ENCODE peak calls at places on chromosomes 12 and 14, in seven cellular contexts. I, T, Y, O, B, M and Q are unnamed samples. For H3K4me1, the result is how much of the 10 kb centered on the place peaks cover.

GRCh38 chr14:89922549-89922907 is 32.0 kb downstream of the EFCAB11 start:
- DNase-seq in I (no peak), T (no peak), Y (no peak), O (no peak), B (no peak), M (no peak), Q (no peak)

GRCh38 chr12:91178139-91178561 is 4.5 kb downstream of the DCN start:
- DNase-seq in I (peak), T (no peak), Y (no peak), O (no peak), B (no peak), M (no peak), Q (no peak)

GRCh38 chr14:81169711-81170103 is 51.1 kb downstream of the GTF2A1 start:
- DNase-seq in I (peak), T (peak), Y (no peak), O (no peak), B (peak), M (peak), Q (no peak)

GRCh38 chr12:128815779-128816642 is 7.7 kb downstream of the SLC15A4 start:
- DNase-seq in I (no peak), T (no peak), Y (no peak), O (no peak), B (no peak), M (no peak), Q (no peak)

GRCh38 chr12:113633678-113634332 is 162.1 kb upstream of the LHX5 start:
- DNase-seq in I (no peak), T (no peak), Y (no peak), O (no peak), B (no peak), M (no peak), Q (no peak)

GRCh38 chr12:97267803-97268202 is 194.8 kb upstream of the RMST start:
- DNase-seq in I (no peak), T (no peak), Y (no peak), O (no peak), B (no peak), M (no peak), Q (no peak)

GRCh38 chr12:45369065-45369464 is 153.2 kb downstream of the ANO6 start:
- DNase-seq in I (no peak), T (no peak), Y (no peak), O (no peak), B (no peak), M (no peak), Q (no peak)

GRCh38 chr12:85489194-85489593 is 209.2 kb downstream of the ALX1 start:
- DNase-seq in I (no peak), T (no peak), Y (no peak), O (no peak), B (no peak), M (no peak), Q (no peak)

GRCh38 chr12:10249690-10250455 is 37.2 kb downstream of the GABARAPL1 start:
- DNase-seq in I (no peak), T (no peak), Y (no peak), O (no peak), B (no peak), M (no peak), Q (no peak)

GRCh38 chr12:115495300-115495699 is 782.2 kb downstream of the MED13L start:
- DNase-seq in I (no peak), T (no peak), Y (no peak), O (no peak), B (no peak), M (no peak), Q (no peak)

GRCh38 chr14:33617154-33617553 is 333.7 kb downstream of the EGLN3 start:
- DNase-seq in I (no peak), T (no peak), Y (no peak), O (no peak), B (no peak), M (no peak), Q (no peak)

GRCh38 chr14:33282811-33283210 is 344.1 kb downstream of the NPAS3 start:
- DNase-seq in I (no peak), T (no peak), Y (no peak), O (no peak), B (no peak), M (no peak), Q (no peak)

GRCh38 chr12:109873653-109874052 is 6.7 kb downstream of the GLTP start:
- DNase-seq in I (no peak), T (no peak), Y (no peak), O (no peak), B (no peak), M (no peak), Q (no peak)

GRCh38 chr14:104094709-104095425 is 9.4 kb downstream of the ASPG start:
- DNase-seq in I (peak), T (peak), Y (peak), O (no peak), B (peak), M (peak), Q (peak)

GRCh38 chr12:121026274-121027045 is 10.2 kb upstream of the C12orf43 start:
- DNase-seq in I (no peak), T (no peak), Y (no peak), O (no peak), B (no peak), M (peak), Q (no peak)

GRCh38 chr14:67251573-67252226 is 10.5 kb downstream of the PALS1 start:
- DNase-seq in I (no peak), T (no peak), Y (no peak), O (no peak), B (no peak), M (no peak), Q (no peak)

GRCh38 chr14:64591809-64592208 is 42.0 kb downstream of the PPP1R36 start:
- DNase-seq in I (no peak), T (no peak), Y (no peak), O (no peak), B (no peak), M (no peak), Q (no peak)

GRCh38 chr14:106691601-106692291 is 1165.4 kb downstream of the TMEM121 start:
- DNase-seq in I (peak), T (peak), Y (no peak), O (no peak), B (no peak), M (peak), Q (no peak)

GRCh38 chr14:21880918-21881317 is 207.3 kb upstream of the OR4E1 start:
- DNase-seq in I (no peak), T (no peak), Y (no peak), O (no peak), B (no peak), M (no peak), Q (no peak)

GRCh38 chr12:46259071-46259470 is 9.8 kb downstream of the SLC38A1 start:
- DNase-seq in I (no peak), T (no peak), Y (no peak), O (no peak), B (no peak), M (no peak), Q (no peak)

GRCh38 chr14:31419179-31420012 is 954 bp downstream of the HEATR5A start:
- DNase-seq in I (no peak), T (no peak), Y (no peak), O (no peak), B (no peak), M (no peak), Q (no peak)

GRCh38 chr12:80442426-80443222 is 1.4 kb upstream of the PTPRQ start:
- DNase-seq in I (no peak), T (no peak), Y (no peak), O (no peak), B (no peak), M (no peak), Q (no peak)

GRCh38 chr12:103353913-103354312 is 141.9 kb downstream of the C12orf42 start:
- DNase-seq in I (no peak), T (no peak), Y (no peak), O (no peak), B (no peak), M (no peak), Q (no peak)

GRCh38 chr14:101808894-101809670 is 47.6 kb downstream of the PPP2R5C start:
- DNase-seq in I (no peak), T (no peak), Y (no peak), O (no peak), B (no peak), M (no peak), Q (no peak)

GRCh38 chr14:101809671-101810514 is 48.4 kb downstream of the PPP2R5C start:
- DNase-seq in I (peak), T (peak), Y (peak), O (peak), B (peak), M (peak), Q (peak)

GRCh38 chr14:101810897-101811620 is 49.5 kb downstream of the PPP2R5C start:
- DNase-seq in I (no peak), T (no peak), Y (no peak), O (no peak), B (no peak), M (no peak), Q (no peak)

GRCh38 chr14:101812071-101812470 is 50.6 kb downstream of the PPP2R5C start:
- DNase-seq in I (no peak), T (no peak), Y (no peak), O (no peak), B (peak), M (no peak), Q (no peak)

DNA sequence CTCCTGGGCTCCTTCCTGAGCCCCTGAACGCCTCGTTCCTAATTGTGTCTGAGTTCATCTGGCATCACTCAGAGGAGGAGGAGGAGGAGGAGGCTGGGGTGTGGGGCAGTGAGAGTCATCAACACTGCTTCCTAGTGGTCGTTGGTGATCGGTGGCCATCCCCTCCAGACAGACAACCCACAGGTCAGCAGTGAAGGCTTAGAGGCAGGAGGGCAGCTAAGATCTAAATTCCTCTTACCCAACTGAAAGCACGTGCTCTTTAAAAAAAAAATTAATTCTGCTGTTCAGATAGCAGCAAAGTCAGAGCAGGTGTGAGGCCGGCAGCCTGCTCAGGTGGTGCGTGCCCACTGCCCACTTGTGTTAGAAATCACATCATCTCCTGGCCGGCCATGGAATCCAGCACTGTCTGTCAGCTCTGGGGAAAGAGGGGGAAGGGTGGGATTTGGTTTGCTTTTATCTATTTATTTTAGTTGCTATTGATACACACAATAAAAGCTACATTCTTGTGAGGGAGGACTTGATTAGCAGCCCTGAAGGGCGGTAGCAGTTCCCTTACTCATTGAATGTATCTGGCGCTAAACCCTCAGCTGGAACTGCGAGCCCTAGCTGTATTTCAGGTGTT is 46.6 kb downstream of the PPP2R5C start:
- DNase-seq in I (no peak), T (no peak), Y (peak), O (no peak), B (peak), M (no peak), Q (peak)
- H3K27ac ChIP-seq in I (no peak), T (peak), Y (no peak), O (no peak), B (peak), M (peak), Q (no peak)

GRCh38 chr12:6336859-6337744 is 4.8 kb downstream of the TNFRSF1A start:
- DNase-seq in I (peak), T (no peak), Y (no peak), O (no peak), B (no peak), M (no peak), Q (no peak)
- H3K4me1 ChIP-seq in I (under half), T (half or more), Y (half or more), O (half or more), B (under half), M (half or more), Q (under half)

GRCh38 chr12:27549801-27550652 is 26.0 kb downstream of the PPFIBP1 start:
- DNase-seq in I (peak), T (peak), Y (peak), O (peak), B (peak), M (peak), Q (no peak)
- H3K4me3 ChIP-seq in I (no peak), T (peak), Y (peak), O (peak), B (no peak), M (peak), Q (no peak)

GRCh38 chr14:100440207-100440631 is 117.1 kb downstream of the SLC25A47 start:
- DNase-seq in I (peak), T (peak), Y (peak), O (no peak), B (peak), M (peak), Q (peak)

GRCh38 chr14:100442473-100443260 is 119.5 kb downstream of the SLC25A47 start:
- DNase-seq in I (no peak), T (no peak), Y (no peak), O (no peak), B (no peak), M (no peak), Q (no peak)

GRCh38 chr14:100440758-100441203 is 117.6 kb downstream of the SLC25A47 start:
- DNase-seq in I (no peak), T (no peak), Y (no peak), O (no peak), B (no peak), M (no peak), Q (no peak)

GRCh38 chr14:100442036-100442435 is 118.9 kb downstream of the SLC25A47 start:
- DNase-seq in I (no peak), T (no peak), Y (no peak), O (no peak), B (no peak), M (no peak), Q (no peak)

GRCh38 chr14:100441271-100441947 is 118.3 kb downstream of the SLC25A47 start:
- DNase-seq in I (no peak), T (no peak), Y (no peak), O (no peak), B (no peak), M (no peak), Q (no peak)
- H3K27ac ChIP-seq in I (no peak), T (no peak), Y (peak), O (no peak), B (peak), M (peak), Q (no peak)

GRCh38 chr14:61467281-61467680 is 145.9 kb downstream of the PRKCH start:
- DNase-seq in I (no peak), T (no peak), Y (no peak), O (no peak), B (no peak), M (no peak), Q (no peak)
- H3K4me1 ChIP-seq in I (under half), T (half or more), Y (half or more), O (under half), B (under half), M (half or more), Q (under half)

DNA sequence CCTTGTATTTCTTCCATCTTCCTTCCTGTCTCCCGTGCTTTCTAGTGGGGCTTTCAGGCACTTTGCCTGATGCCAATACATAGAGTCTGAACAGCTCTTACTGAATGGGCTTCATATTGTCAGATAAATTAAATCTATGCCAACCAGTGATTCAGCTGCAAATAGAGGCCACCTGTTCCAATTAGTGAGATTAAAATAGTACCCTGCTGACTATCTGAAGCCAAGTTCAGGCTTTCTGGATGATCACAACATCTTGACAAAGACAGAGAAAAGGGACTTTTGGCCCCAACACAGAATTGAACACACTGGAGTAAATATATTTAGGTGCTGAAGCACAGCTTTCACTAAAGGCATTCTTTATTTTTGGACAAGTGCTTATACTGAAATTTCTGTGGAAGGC is 11.8 kb downstream of the TMCC3 start:
- DNase-seq in I (no peak), T (no peak), Y (no peak), O (no peak), B (no peak), M (no peak), Q (no peak)
- H3K4me3 ChIP-seq in I (no peak), T (no peak), Y (no peak), O (no peak), B (no peak), M (no peak), Q (no peak)

GRCh38 chr12:26651036-26651435 is 182.0 kb downstream of the ITPR2 start:
- DNase-seq in I (no peak), T (no peak), Y (no peak), O (no peak), B (no peak), M (no peak), Q (no peak)
- H3K27ac ChIP-seq in I (no peak), T (no peak), Y (no peak), O (no peak), B (no peak), M (no peak), Q (no peak)

DNA sequence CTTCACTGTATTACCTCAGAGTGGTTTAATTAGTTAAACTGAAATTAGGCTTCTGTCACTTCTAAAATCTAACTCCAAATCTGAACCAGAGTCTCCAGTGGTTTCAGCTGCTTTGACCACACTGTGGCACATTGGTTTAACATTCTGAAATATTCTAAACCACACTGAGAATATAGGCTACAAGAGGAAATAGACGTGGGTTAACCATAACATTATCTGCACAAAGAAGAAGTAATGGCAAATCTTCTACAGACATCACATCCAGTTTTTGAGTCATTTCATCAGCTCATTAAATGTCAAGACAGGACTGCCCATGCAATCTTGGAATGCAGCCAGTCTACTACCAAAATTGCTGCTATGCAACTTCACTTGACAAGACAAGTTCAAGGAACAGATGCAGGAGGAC is 94.7 kb downstream of the LRP6 start:
- DNase-seq in I (no peak), T (no peak), Y (no peak), O (no peak), B (no peak), M (no peak), Q (no peak)
- H3K4me1 ChIP-seq in I (under half), T (under half), Y (under half), O (under half), B (under half), M (under half), Q (under half)

GRCh38 chr12:77685112-77685511 is 145.6 kb upstream of the NAV3 start:
- DNase-seq in I (peak), T (no peak), Y (peak), O (peak), B (peak), M (no peak), Q (peak)
- H3K4me3 ChIP-seq in I (no peak), T (peak), Y (no peak), O (no peak), B (no peak), M (no peak), Q (no peak)